ENCODE peak calls at places on chromosomes 1 and 21, in nine cellular contexts. C is astrocyte of the spinal cord; F is colonic mucosa; Y is left lung; P is CD8-positive, alpha-beta T cell; T is transverse colon; Q is BJ; K is adrenal gland; V is Panc1. O is an unnamed sample.

GRCh38 chr1:68511254-68511653 is 14.4 kb upstream of the DEPDC1 start:
- DNase-seq in V (no peak), P (no peak), Y (no peak), K (no peak), Q (no peak), C (no peak), F (no peak), T (no peak), O (no peak)

GRCh38 chr1:196773713-196774112 is 927 bp upstream of the CFHR3 start:
- DNase-seq in K (no peak), V (no peak), P (no peak), C (no peak), T (no peak), Y (no peak), Q (no peak), F (no peak), O (no peak)

GRCh38 chr21:25822981-25823380 is 88.2 kb downstream of the GABPA start:
- DNase-seq in P (no peak), Y (no peak), F (peak; percentile 22), V (no peak), C (no peak), T (peak; percentile 46), Q (no peak), K (no peak), O (no peak)

GRCh38 chr21:45974073-45975016 is 7.2 kb upstream of the COL6A1 start:
- DNase-seq in Q (no peak), T (peak; percentile 31), P (no peak), V (no peak), Y (peak; percentile 83), F (no peak), C (peak; percentile 89), K (peak; percentile 70), O (no peak)

GRCh38 chr21:37145635-37146111 is 72.6 kb downstream of the TTC3 start:
- DNase-seq in F (no peak), T (no peak), V (no peak), P (no peak), K (no peak), C (peak; percentile 89), Q (no peak), Y (no peak), O (no peak)

GRCh38 chr1:33322109-33322508 is 1.2 kb upstream of the A3GALT2 start:
- DNase-seq in F (no peak), Q (no peak), V (no peak), T (no peak), C (no peak), K (no peak), Y (no peak), P (no peak), O (no peak)

GRCh38 chr1:108533351-108534083 is 26.4 kb upstream of the EEIG2 start:
- DNase-seq in K (no peak), Y (no peak), V (no peak), Q (no peak), C (no peak), F (peak; percentile 37), P (no peak), T (peak; percentile 19), O (peak; percentile 63)

GRCh38 chr1:37840711-37841110 is 18.7 kb downstream of the MTF1 start:
- DNase-seq in V (no peak), T (no peak), F (no peak), P (no peak), K (peak; percentile 65), C (no peak), Y (no peak), Q (no peak), O (no peak)

GRCh38 chr1:111030590-111030989 is 66.9 kb upstream of the LRIF1 start:
- DNase-seq in P (peak; percentile 57), F (peak; percentile 63), Y (no peak), K (peak; percentile 55), Q (no peak), T (peak; percentile 48), C (peak; percentile 51), V (peak; percentile 35), O (peak; percentile 58)

DNA sequence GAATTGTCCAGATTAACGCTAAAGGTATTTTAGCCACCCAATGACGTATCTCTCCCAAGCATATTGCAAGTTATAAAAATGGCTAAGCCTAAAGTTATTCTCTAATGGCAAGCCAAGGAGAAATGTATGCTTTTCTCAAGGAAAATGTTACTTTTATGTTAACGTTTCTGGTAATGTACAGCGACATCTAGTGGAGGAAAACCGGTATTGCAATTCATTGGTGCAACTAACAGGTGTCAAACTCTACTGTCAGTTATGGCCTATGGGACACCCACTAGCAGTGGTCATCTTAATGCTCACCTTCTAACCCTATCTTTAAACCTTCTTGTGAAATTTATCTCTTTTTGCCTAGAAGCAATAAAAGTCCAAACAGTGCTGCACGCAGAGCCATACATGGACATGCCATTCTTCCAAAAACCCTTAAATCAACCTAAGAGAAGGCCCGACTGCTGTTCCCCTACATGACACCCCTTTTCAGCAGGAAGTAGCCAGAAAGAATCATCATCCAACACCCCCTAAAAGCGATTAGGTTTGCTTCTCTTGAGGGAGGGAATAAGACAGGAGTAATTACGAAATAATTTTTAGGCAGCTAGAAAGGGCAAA is 68.7 kb upstream of the LRIF1 start:
- DNase-seq in Y (no peak), C (peak; percentile 25), P (peak; percentile 25), T (peak; percentile 9), K (no peak), F (peak; percentile 33), V (no peak), Q (no peak), O (peak; percentile 52)
- TF ChIP-seq CTCF in Y (peak; percentile 87), C (peak; percentile 77), P (peak; percentile 90), T (peak; percentile 88), K (peak; percentile 81), F (peak; percentile 93), V (peak; percentile 78), Q (peak; percentile 79), O (peak; percentile 72)

GRCh38 chr1:178308438-178308837 is 188.3 kb downstream of the CLEC20A start:
- DNase-seq in Q (no peak), P (no peak), F (no peak), T (no peak), V (no peak), C (no peak), Y (no peak), K (no peak), O (no peak)
- TF ChIP-seq CTCF in Q (no peak), P (no peak), F (no peak), T (no peak), V (no peak), C (no peak), Y (no peak), K (no peak), O (no peak)

GRCh38 chr1:53835491-53835890 is 2.6 kb downstream of the NDC1 start:
- DNase-seq in C (peak; percentile 9), Y (no peak), T (no peak), F (no peak), Q (no peak), K (no peak), V (no peak), P (no peak), O (peak; percentile 36)

GRCh38 chr1:53837924-53838653 is at the start of gene NDC1:
- DNase-seq in Y (peak; percentile 96), T (peak; percentile 92), V (peak; percentile 93), P (peak; percentile 88), K (peak; percentile 95), Q (peak; percentile 84), F (peak; percentile 96), C (peak; percentile 97), O (peak; percentile 90)

GRCh38 chr1:53834776-53835175 is 3.3 kb downstream of the NDC1 start:
- DNase-seq in F (no peak), C (no peak), K (no peak), Y (no peak), P (no peak), Q (no peak), V (no peak), T (no peak), O (no peak)

GRCh38 chr1:53838654-53838974 is 518 bp upstream of the NDC1 start:
- DNase-seq in Y (no peak), V (no peak), K (no peak), T (no peak), F (no peak), C (no peak), Q (no peak), P (no peak), O (no peak)

DNA sequence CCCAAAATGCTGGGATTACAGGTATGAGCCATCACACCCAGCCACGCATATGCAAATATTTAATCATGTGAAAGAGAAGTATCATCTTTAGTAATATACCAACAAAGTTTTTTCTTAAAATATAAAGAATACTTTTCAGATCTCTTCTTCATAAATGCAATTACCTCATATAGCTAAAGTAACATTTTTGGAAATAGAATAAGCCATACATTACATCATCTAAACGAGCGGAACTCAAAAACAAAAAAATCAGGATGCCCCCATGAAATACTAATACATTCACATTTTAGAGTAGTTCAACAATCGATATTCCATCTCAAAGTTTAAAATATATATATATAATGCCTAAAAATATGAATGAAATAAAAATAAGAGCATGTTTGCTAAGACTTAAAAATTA is 4.7 kb downstream of the NDC1 start:
- DNase-seq in Y (no peak), C (no peak), V (no peak), T (no peak), K (no peak), F (no peak), P (no peak), Q (no peak), O (no peak)
- TF ChIP-seq CTCF in Y (no peak), C (no peak), V (no peak), T (no peak), K (no peak), F (no peak), P (no peak), Q (no peak), O (no peak)

GRCh38 chr1:240962086-240962485 is 350.1 kb upstream of the GREM2 start:
- DNase-seq in V (no peak), P (no peak), Q (no peak), F (no peak), K (no peak), C (no peak), Y (no peak), T (no peak), O (no peak)

GRCh38 chr1:240968864-240969263 is 356.9 kb upstream of the GREM2 start:
- DNase-seq in Y (no peak), F (no peak), Q (no peak), V (no peak), T (no peak), P (no peak), K (no peak), C (no peak), O (no peak)

GRCh38 chr1:240965581-240966091 is 353.7 kb upstream of the GREM2 start:
- DNase-seq in T (no peak), V (no peak), C (no peak), P (no peak), F (no peak), Q (peak; percentile 33), K (no peak), Y (no peak), O (no peak)

GRCh38 chr1:240970253-240970652 is 358.3 kb upstream of the GREM2 start:
- DNase-seq in P (no peak), C (no peak), V (no peak), T (no peak), Y (no peak), K (no peak), Q (no peak), F (no peak), O (no peak)

DNA sequence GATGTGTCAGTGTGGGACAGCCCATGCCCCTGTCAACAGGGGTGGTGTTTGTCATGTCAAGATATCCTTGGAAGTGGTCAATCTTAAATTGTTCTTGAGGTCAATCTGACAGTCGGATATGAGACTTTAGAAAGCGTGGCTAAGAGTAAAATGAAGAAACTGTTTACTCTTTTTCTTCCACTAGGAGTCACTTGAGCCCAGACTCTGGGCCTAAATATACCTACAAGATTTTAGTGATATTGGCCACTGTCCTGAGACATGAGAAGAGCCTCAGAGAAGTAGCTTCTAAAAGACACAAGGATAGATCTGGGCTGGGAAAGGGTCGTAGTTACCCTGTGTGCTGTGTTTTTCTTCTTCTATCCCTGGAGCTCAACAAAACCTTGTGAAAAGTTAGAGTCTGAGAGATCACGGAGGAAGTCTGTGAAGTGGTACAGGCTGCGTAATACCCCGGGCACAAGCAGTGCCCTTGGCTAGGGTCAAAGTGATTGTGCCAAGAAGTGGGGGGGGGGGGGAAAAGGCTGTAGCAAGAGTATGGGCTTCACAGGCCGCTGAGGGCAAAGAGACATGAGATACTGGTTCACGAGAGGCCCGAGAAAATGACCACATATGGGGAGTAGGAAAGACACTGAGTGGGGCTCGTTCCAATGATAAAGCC is 355.2 kb upstream of the GREM2 start:
- DNase-seq in V (no peak), Y (no peak), P (no peak), Q (no peak), K (no peak), C (peak; percentile 27), F (no peak), T (no peak), O (no peak)
- TF ChIP-seq CTCF in V (peak; percentile 35), Y (no peak), P (no peak), Q (peak; percentile 36), K (peak; percentile 53), C (peak; percentile 21), F (no peak), T (peak; percentile 31), O (no peak)

O was measured in GM20000.